ENCODE peak calls at places on chromosomes 5 and 9, in nine cellular contexts. G, O, H, U, Y, B, Z, W and D are unnamed samples.

GRCh38 chr5:36730537-36731216 is 124.3 kb downstream of the SLC1A3 start:
- DNase-seq in W (no peak), B (no peak), G (no peak), Y (no peak), Z (no peak), O (no peak), U (no peak), H (no peak), D (no peak)

GRCh38 chr5:58459276-58459859 is 518 bp downstream of the PLK2 start:
- DNase-seq in B (peak), Y (no peak), G (peak), W (peak), U (no peak), H (no peak), Z (peak), O (no peak), D (peak)

GRCh38 chr9:116163293-116164055 is 9.9 kb downstream of the PAPPA start:
- DNase-seq in Y (no peak), G (no peak), Z (no peak), U (no peak), H (no peak), B (no peak), W (no peak), O (no peak), D (no peak)

GRCh38 chr5:10533218-10533617 is 30.7 kb upstream of the ANKRD33B start:
- DNase-seq in O (no peak), Z (no peak), B (no peak), Y (no peak), U (no peak), G (no peak), H (no peak), W (no peak), D (peak)

GRCh38 chr5:168364738-168365550 is 73.5 kb downstream of the WWC1 start:
- DNase-seq in Z (peak), H (no peak), O (no peak), G (no peak), Y (peak), W (peak), B (no peak), U (no peak), D (no peak)

GRCh38 chr9:109107402-109108240 is 12.1 kb downstream of the TMEM245 start:
- DNase-seq in O (no peak), G (peak), B (peak), W (no peak), U (no peak), Y (peak), H (no peak), Z (peak), D (no peak)

GRCh38 chr5:39100301-39100850 is 26.2 kb upstream of the RICTOR start:
- DNase-seq in H (no peak), B (no peak), Z (no peak), O (no peak), G (no peak), W (no peak), U (no peak), Y (no peak), D (no peak)

GRCh38 chr9:81266674-81267073 is 422.7 kb downstream of the TLE1 start:
- DNase-seq in G (no peak), U (no peak), Z (peak), B (peak), O (no peak), W (no peak), H (no peak), Y (peak), D (no peak)

GRCh38 chr9:20618361-20618799 is 3.9 kb downstream of the MLLT3 start:
- DNase-seq in W (peak), Z (peak), G (no peak), U (no peak), B (peak), Y (no peak), O (no peak), H (no peak), D (no peak)

GRCh38 chr9:91948423-91949292 is 1.4 kb downstream of the ROR2 start:
- DNase-seq in B (no peak), Y (no peak), O (peak), W (peak), H (no peak), U (no peak), G (no peak), Z (peak), D (peak)

GRCh38 chr9:73149371-73150067 is 2.1 kb upstream of the ANXA1 start:
- DNase-seq in G (no peak), B (peak), W (no peak), U (no peak), Z (peak), O (no peak), Y (peak), H (peak), D (no peak)

GRCh38 chr9:95171001-95171400 is 146.5 kb downstream of the FANCC start:
- DNase-seq in U (no peak), G (no peak), Z (peak), W (no peak), O (peak), H (no peak), Y (peak), B (no peak), D (no peak)

GRCh38 chr5:1374030-1374679 is 29.3 kb upstream of the CLPTM1L start:
- DNase-seq in W (no peak), G (no peak), Y (no peak), B (no peak), U (no peak), Z (no peak), O (no peak), H (no peak), D (no peak)

GRCh38 chr5:159441441-159441840 is 111.2 kb upstream of the IL12B start:
- DNase-seq in H (no peak), O (no peak), Y (no peak), U (peak), G (no peak), W (no peak), B (no peak), Z (no peak), D (peak)

GRCh38 chr9:21902112-21902511 is 92.1 kb downstream of the CDKN2A start:
- DNase-seq in B (no peak), H (no peak), O (no peak), W (no peak), U (no peak), Y (no peak), Z (no peak), G (no peak), D (no peak)

GRCh38 chr5:29079771-29080170 is 2041.4 kb upstream of the CDH9 start:
- DNase-seq in Z (no peak), B (no peak), H (no peak), O (no peak), U (peak), G (no peak), Y (no peak), W (no peak), D (no peak)